ENCODE peak calls at places on chromosome 20, in seven cellular contexts. X is mucosa of descending colon; O is SK-N-SH; L is left lung; Z is sigmoid colon; T is CD4-positive, CD25-positive, alpha-beta regulatory T cell; Q is PC-3. F is an unnamed sample. For H3K4me1, the result is how much of the 10 kb centered on the place peaks cover.

GRCh38 chr20:443223-443793 is 19.0 kb downstream of the TBC1D20 start:
- DNase-seq in Q (no peak), O (no peak), Z (no peak), T (no peak), L (no peak), X (no peak), F (no peak)

GRCh38 chr20:4113996-4114603 is 98.7 kb upstream of the RNF24 start:
- DNase-seq in T (no peak), Q (no peak), X (no peak), L (no peak), O (peak), Z (no peak), F (no peak)

GRCh38 chr20:47687095-47687987 is 97.9 kb downstream of the SULF2 start:
- DNase-seq in X (no peak), O (no peak), T (no peak), L (no peak), Z (no peak), Q (no peak), F (no peak)

GRCh38 chr20:2118783-2119182 is 17.2 kb downstream of the STK35 start:
- DNase-seq in T (no peak), L (no peak), X (no peak), O (no peak), Z (no peak), Q (no peak), F (no peak)

GRCh38 chr20:50003253-50003656 is 20.5 kb downstream of the SNAI1 start:
- DNase-seq in L (no peak), Q (no peak), X (no peak), O (no peak), Z (no peak), T (no peak), F (no peak)

GRCh38 chr20:3995067-3995748 is 20.1 kb downstream of the RNF24 start:
- DNase-seq in Q (peak), Z (no peak), X (no peak), T (no peak), O (no peak), L (no peak), F (no peak)

GRCh38 chr20:10131612-10132345 is 86.9 kb upstream of the SNAP25 start:
- DNase-seq in T (no peak), L (no peak), Q (peak), X (no peak), Z (peak), O (peak), F (peak)

GRCh38 chr20:62143976-62144825 is 632 bp downstream of the SS18L1 start:
- DNase-seq in T (peak), X (peak), Q (peak), L (peak), Z (peak), O (peak), F (no peak)

GRCh38 chr20:24446811-24447210 is 22.6 kb upstream of the SYNDIG1 start:
- DNase-seq in Q (no peak), X (no peak), L (no peak), T (no peak), O (no peak), Z (no peak), F (no peak)

GRCh38 chr20:20548527-20549266 is 163.7 kb downstream of the RALGAPA2 start:
- DNase-seq in X (no peak), T (no peak), O (no peak), Q (peak), L (no peak), Z (no peak), F (no peak)

GRCh38 chr20:21137078-21137477 is 11.2 kb downstream of the KIZ start:
- DNase-seq in Z (no peak), X (no peak), T (no peak), O (no peak), L (no peak), Q (no peak), F (no peak)

GRCh38 chr20:25565578-25566157 is 19.7 kb downstream of the NINL start:
- DNase-seq in Z (no peak), L (no peak), O (no peak), X (no peak), T (no peak), Q (no peak), F (no peak)

GRCh38 chr20:63259734-63260460 is 5.6 kb upstream of the NKAIN4 start:
- DNase-seq in Q (no peak), X (no peak), Z (no peak), T (no peak), L (no peak), O (no peak), F (no peak)

GRCh38 chr20:23347791-23348190 is 2.8 kb upstream of the NXT1 start:
- DNase-seq in O (no peak), L (no peak), X (no peak), Z (no peak), T (no peak), Q (no peak), F (no peak)
- H3K4me1 ChIP-seq in O (under half), L (under half), X (under half), Z (under half), T (under half), Q (under half), F (under half)

DNA sequence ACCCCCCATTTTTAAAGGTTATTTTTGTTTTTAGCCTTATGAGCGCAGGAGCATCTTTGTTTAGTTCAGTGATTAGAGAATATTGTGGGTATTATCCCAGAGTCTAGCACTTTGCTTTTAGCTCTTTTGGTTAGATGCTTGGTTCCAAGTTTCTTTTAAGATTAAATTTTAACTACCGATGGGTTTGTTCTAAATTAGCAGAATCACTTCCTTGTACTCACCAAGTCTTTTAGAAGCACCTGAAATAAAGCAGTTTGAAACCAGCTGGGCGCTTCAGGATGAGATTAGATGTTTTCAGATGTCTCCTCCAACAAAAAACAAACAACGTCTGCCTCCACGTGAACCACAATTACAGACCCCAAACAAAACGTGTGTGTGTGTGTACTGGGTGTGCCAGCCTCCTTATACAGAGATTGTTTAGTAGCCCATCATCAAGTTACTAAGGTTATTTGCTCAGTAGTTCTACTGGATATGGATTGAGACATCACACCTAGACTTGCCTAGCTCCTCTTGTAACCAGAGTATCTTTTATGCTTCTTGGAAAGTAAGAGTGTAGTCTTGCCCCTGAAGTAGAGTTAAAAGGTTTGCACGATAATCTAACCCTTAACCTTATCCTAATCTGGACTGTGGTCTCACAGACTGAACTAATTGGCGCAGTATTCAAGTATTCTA is 2.2 kb downstream of the DSTN start:
- DNase-seq in T (no peak), X (no peak), Z (no peak), Q (peak), L (no peak), O (no peak), F (no peak)
- H3K4me1 ChIP-seq in T (under half), X (under half), Z (half or more), Q (under half), L (half or more), O (under half), F (under half)

DNA sequence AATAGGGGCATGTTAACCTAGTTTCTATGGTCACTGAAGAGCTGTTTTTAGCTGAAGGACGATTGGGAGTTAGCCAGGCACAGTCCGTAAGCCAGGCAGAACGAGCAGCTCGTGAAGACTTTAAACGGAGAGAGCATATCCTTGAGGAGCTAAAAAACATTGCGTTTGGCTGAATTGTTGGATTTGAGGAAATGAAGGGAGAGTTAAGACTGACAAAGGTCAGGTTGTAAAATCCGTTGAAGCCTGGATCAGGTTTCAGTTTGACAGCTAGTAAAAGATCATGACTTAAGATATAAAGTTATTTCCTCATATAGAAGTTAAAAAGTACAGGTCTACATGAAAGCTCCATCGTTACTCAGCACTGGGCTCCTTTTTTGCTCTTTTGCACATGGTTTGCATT is 2.8 kb downstream of the DBNDD2 start:
- DNase-seq in O (no peak), Z (no peak), T (no peak), X (no peak), L (no peak), Q (peak), F (no peak)
- H3K4me1 ChIP-seq in O (under half), Z (under half), T (under half), X (half or more), L (under half), Q (under half), F (under half)

GRCh38 chr20:17608701-17609497 is 39.0 kb downstream of the DSTN start:
- DNase-seq in X (no peak), T (no peak), Q (no peak), L (no peak), O (no peak), Z (peak), F (no peak)

GRCh38 chr20:17611290-17611539 is 41.3 kb downstream of the DSTN start:
- DNase-seq in O (no peak), Z (no peak), L (no peak), T (no peak), X (no peak), Q (no peak), F (no peak)

GRCh38 chr20:17611540-17612286 is 41.8 kb downstream of the DSTN start:
- DNase-seq in Z (peak), O (peak), L (peak), Q (peak), X (peak), T (no peak), F (no peak)

GRCh38 chr20:17610566-17611289 is 40.9 kb downstream of the DSTN start:
- DNase-seq in Q (no peak), T (no peak), L (peak), X (peak), Z (no peak), O (peak), F (no peak)

GRCh38 chr20:17609978-17610377 is 40.1 kb downstream of the DSTN start:
- DNase-seq in O (no peak), T (no peak), L (no peak), Z (no peak), Q (no peak), X (no peak), F (no peak)
- H3K4me1 ChIP-seq in O (under half), T (under half), L (under half), Z (half or more), Q (under half), X (under half), F (under half)

GRCh38 chr20:41031243-41031619 is 2.6 kb downstream of the TOP1 start:
- DNase-seq in Q (no peak), Z (no peak), X (no peak), O (no peak), T (no peak), L (no peak), F (no peak)
- H3K4me1 ChIP-seq in Q (under half), Z (half or more), X (under half), O (under half), T (half or more), L (half or more), F (under half)

GRCh38 chr20:32695089-32695488 is 21.3 kb upstream of the C20orf203 start:
- DNase-seq in L (no peak), T (no peak), O (no peak), Z (no peak), X (no peak), Q (no peak), F (no peak)

GRCh38 chr20:32702706-32703425 is 29.1 kb upstream of the C20orf203 start:
- DNase-seq in Z (no peak), T (no peak), L (no peak), O (no peak), Q (no peak), X (no peak), F (no peak)

DNA sequence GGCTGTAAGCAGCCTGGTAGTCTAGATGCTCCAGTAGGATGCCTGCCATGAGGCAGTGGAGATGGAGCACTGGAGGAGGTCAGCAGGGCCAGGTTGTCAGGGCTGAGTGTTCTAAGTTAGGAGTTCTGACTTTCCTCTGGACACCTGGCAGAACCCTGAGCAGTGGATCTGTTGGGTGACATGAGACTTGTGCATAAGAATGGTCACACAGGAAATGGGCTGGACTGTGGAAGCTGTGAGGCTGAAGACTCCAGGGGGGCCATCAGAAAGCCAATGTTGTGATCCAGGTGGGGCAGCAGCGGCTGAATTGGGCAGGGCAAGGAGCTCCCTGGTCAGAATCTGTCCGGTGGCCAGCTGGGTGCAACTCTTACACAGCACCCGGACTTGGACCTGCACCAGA is 23.9 kb upstream of the C20orf203 start:
- DNase-seq in X (no peak), L (no peak), O (no peak), T (no peak), Q (no peak), Z (no peak), F (no peak)
- H3K4me1 ChIP-seq in X (under half), L (under half), O (under half), T (under half), Q (under half), Z (under half), F (under half)